ENCODE peak calls at places on chromosomes 16 and 17, in eight cellular contexts. Y is Peyer's patch, J is endothelial cell of umbilical vein, K is stomach, F is prostate gland, A is upper lobe of left lung, L is A549, Z is lower leg skin. B is an unnamed sample.

GRCh38 chr17:68759002-68759342 is 157.8 kb upstream of the FAM20A start:
- DNase-seq in Y (no peak), L (no peak), F (no peak), Z (no peak), K (no peak), A (no peak), J (no peak), B (no peak)

GRCh38 chr17:6208608-6209180 is 138.5 kb downstream of the WSCD1 start:
- DNase-seq in K (no peak), Z (peak; percentile 50), A (no peak), L (no peak), F (no peak), J (no peak), Y (no peak), B (no peak)

GRCh38 chr17:18270851-18271170 is 10.3 kb downstream of the MIEF2 start:
- DNase-seq in Z (no peak), Y (no peak), F (no peak), A (no peak), J (no peak), L (no peak), K (no peak), B (no peak)

GRCh38 chr16:19196871-19197270 is 28.8 kb downstream of the SYT17 start:
- DNase-seq in A (no peak), K (no peak), L (no peak), Z (no peak), F (no peak), Y (no peak), J (peak; percentile 10), B (no peak)

GRCh38 chr16:73549960-73550359 is 502.0 kb upstream of the ZFHX3 start:
- DNase-seq in Y (no peak), J (no peak), K (no peak), Z (no peak), A (no peak), F (no peak), L (no peak), B (no peak)

GRCh38 chr17:6548034-6548433 is 8.3 kb downstream of the PITPNM3 start:
- DNase-seq in L (no peak), K (no peak), J (no peak), Y (no peak), A (no peak), F (no peak), Z (no peak), B (no peak)

GRCh38 chr17:49894761-49895160 is 46.9 kb upstream of the TAC4 start:
- DNase-seq in L (no peak), F (no peak), Y (no peak), Z (peak; percentile 89), J (no peak), A (peak; percentile 56), K (no peak), B (no peak)

GRCh38 chr16:46949216-46949892 is 24.1 kb downstream of the DNAJA2 start:
- DNase-seq in L (no peak), A (no peak), Y (no peak), F (no peak), K (peak; percentile 21), Z (peak; percentile 54), J (no peak), B (no peak)

GRCh38 chr16:67236551-67237395 is 9.8 kb downstream of the TMEM208 start:
- DNase-seq in F (no peak), A (peak; percentile 91), J (peak; percentile 60), L (peak; percentile 86), Y (no peak), Z (no peak), K (no peak), B (peak; percentile 71)

GRCh38 chr17:79451167-79451566 is 159.7 kb downstream of the RBFOX3 start:
- DNase-seq in Y (no peak), F (no peak), J (no peak), A (no peak), Z (no peak), K (no peak), L (no peak), B (no peak)

GRCh38 chr17:80307994-80308671 is 47.5 kb downstream of the RNF213 start:
- DNase-seq in L (no peak), F (no peak), K (no peak), J (no peak), A (no peak), Z (peak; percentile 79), Y (no peak), B (no peak)

GRCh38 chr17:82228842-82229685 is at the start of gene SLC16A3:
- DNase-seq in A (peak; percentile 96), F (no peak), Y (peak; percentile 70), Z (peak; percentile 89), K (peak; percentile 76), J (peak; percentile 51), L (peak; percentile 66), B (peak; percentile 85)

GRCh38 chr16:85243312-85243711 is 131.0 kb upstream of the CIBAR2 start:
- DNase-seq in L (no peak), F (no peak), K (no peak), Y (no peak), Z (no peak), J (no peak), A (no peak), B (no peak)

GRCh38 chr16:11010576-11011221 is 66.3 kb downstream of the CLEC16A start:
- DNase-seq in F (no peak), L (no peak), Y (no peak), J (no peak), K (no peak), A (no peak), Z (no peak), B (no peak)

GRCh38 chr16:17345043-17345442 is 125.7 kb downstream of the XYLT1 start:
- DNase-seq in L (no peak), F (peak; percentile 78), K (no peak), Y (no peak), J (no peak), Z (peak; percentile 89), A (no peak), B (peak; percentile 70)

GRCh38 chr16:66366433-66367299 is at the start of gene CDH5:
- DNase-seq in F (peak; percentile 10), A (peak; percentile 83), K (no peak), Y (no peak), L (no peak), Z (peak; percentile 96), J (peak; percentile 90), B (no peak)

GRCh38 chr16:70158261-70158939 is 15.2 kb upstream of the CLEC18C start:
- DNase-seq in F (peak; percentile 4), A (no peak), K (no peak), Z (no peak), J (peak; percentile 3), L (peak; percentile 46), Y (no peak), B (no peak)

GRCh38 chr17:76588182-76588581 is 2.5 kb upstream of the ST6GALNAC2 start:
- DNase-seq in L (no peak), Y (no peak), J (no peak), Z (no peak), F (no peak), A (no peak), K (no peak), B (no peak)

GRCh38 chr17:82244413-82245140 is 15.7 kb downstream of the SLC16A3 start:
- DNase-seq in L (peak; percentile 69), J (peak; percentile 38), F (no peak), Y (no peak), Z (no peak), K (no peak), A (peak; percentile 83), B (peak; percentile 66)

GRCh38 chr17:75979705-75980187 is 706 bp downstream of the TEN1 start:
- DNase-seq in F (no peak), K (no peak), L (no peak), J (no peak), A (peak; percentile 79), Z (no peak), Y (no peak), B (no peak)

GRCh38 chr17:4881761-4882555 is 17.4 kb upstream of the C17orf107 start:
- DNase-seq in Y (peak; percentile 76), F (peak; percentile 74), A (no peak), J (peak; percentile 52), L (peak; percentile 70), K (peak; percentile 83), Z (no peak), B (peak; percentile 28)

GRCh38 chr17:39754161-39754957 is 16.6 kb downstream of the GRB7 start:
- DNase-seq in K (peak; percentile 96), A (peak; percentile 99), L (peak; percentile 85), Z (peak; percentile 98), J (peak; percentile 69), Y (peak; percentile 94), F (peak; percentile 81), B (peak; percentile 98)
- TF ChIP-seq POLR2A in K (no peak), A (peak; percentile 87), L (peak; percentile 68), Z (no peak), J (peak; percentile 62), Y (peak; percentile 56), F (peak; percentile 74), B (peak; percentile 55)

DNA sequence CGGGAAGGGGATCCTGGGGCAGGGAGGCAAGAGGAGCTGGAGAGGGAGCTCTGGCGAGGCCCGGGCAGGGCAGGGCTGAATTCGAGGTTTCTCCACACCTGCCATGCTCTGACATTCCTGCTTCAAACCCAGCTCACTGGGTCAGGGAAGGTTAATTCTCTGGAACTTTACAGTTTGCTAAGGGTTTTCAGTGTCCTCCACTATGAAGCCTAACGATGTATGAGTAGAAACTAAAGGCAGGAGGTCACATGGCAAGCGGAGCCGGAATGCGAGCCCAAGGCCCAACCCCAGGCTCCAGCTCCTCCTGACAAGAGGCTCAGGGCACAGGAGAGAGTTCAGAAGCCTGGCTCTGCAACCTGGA is 29.2 kb downstream of the DCAKD start:
- DNase-seq in A (no peak), F (no peak), Z (no peak), J (no peak), L (no peak), Y (no peak), K (no peak), B (no peak)
- TF ChIP-seq CTCF in A (no peak), F (no peak), Z (no peak), J (no peak), L (peak; percentile 2), Y (no peak), K (no peak), B (no peak)

GRCh38 chr17:42980766-42981397 is 517 bp downstream of the RUNDC1 start:
- DNase-seq in J (peak; percentile 47), Z (no peak), L (peak; percentile 75), F (peak; percentile 50), Y (peak; percentile 76), A (peak; percentile 92), K (peak; percentile 61), B (peak; percentile 69)
- TF ChIP-seq POLR2A in J (no peak), Z (no peak), L (peak; percentile 40), F (peak; percentile 18), Y (peak; percentile 20), A (no peak), K (no peak), B (peak; percentile 33)

DNA sequence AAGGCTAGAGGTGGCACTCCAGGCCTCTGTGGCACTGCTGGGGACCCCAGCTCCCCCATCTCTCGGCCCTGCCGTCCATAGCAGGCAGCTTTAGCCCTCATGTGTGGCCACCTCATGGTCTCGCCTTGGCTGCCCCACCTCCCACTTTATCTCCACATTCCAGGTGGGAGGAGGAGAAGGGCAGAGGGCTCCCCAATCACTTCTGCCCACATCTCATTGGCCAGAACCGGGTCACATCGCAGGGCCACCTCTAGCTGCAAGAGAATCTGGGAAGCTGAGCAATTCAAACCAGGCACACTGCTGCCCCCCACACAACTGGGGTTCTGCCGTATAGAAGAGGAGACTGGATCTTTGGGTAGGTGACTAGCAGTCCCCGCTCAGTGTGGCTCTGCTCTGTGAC is 1.6 kb downstream of the DRC7 start:
- DNase-seq in K (no peak), Y (no peak), F (no peak), A (no peak), J (no peak), L (no peak), Z (peak; percentile 56), B (no peak)
- TF ChIP-seq CTCF in K (no peak), Y (no peak), F (no peak), A (no peak), J (no peak), L (no peak), Z (no peak), B (no peak)